ENCODE peak calls at places on chromosome 11, in seven cellular contexts. J is heart right ventricle, L is dorsolateral prefrontal cortex, O is colonic mucosa, U is Panc1, P is upper lobe of right lung, K is kidney epithelial cell. C is an unnamed sample. For H3K27me3, the result is how much of the 10 kb centered on the place peaks cover.

GRCh38 chr11:14852571-14853177 is 39.4 kb downstream of the CYP2R1 start:
- DNase-seq in J (no peak), O (no peak), U (no peak), P (no peak), L (no peak), K (no peak), C (no peak)

GRCh38 chr11:132563050-132563449 is 969.3 kb downstream of the OPCML start:
- DNase-seq in J (no peak), P (no peak), K (no peak), U (no peak), O (no peak), L (no peak), C (no peak)

GRCh38 chr11:47950396-47950795 is 30.0 kb upstream of the PTPRJ start:
- DNase-seq in K (no peak), O (no peak), L (no peak), U (no peak), P (no peak), J (no peak), C (no peak)

GRCh38 chr11:112255075-112255739 is 5.5 kb downstream of the PLET1 start:
- DNase-seq in J (no peak), U (peak), L (no peak), K (peak), O (no peak), P (no peak), C (no peak)

GRCh38 chr11:10688401-10688800 is 5.2 kb downstream of the IRAG1 start:
- DNase-seq in K (peak), J (no peak), P (no peak), U (no peak), O (no peak), L (no peak), C (no peak)

GRCh38 chr11:125343732-125344131 is 152.3 kb downstream of the FEZ1 start:
- DNase-seq in L (no peak), P (peak), O (no peak), K (no peak), U (no peak), J (no peak), C (no peak)

GRCh38 chr11:66219846-66220565 is 48.4 kb upstream of the RAB1B start:
- DNase-seq in P (peak), U (no peak), J (no peak), L (no peak), K (no peak), O (no peak), C (no peak)

GRCh38 chr11:10192036-10192435 is 102.0 kb downstream of the SBF2 start:
- DNase-seq in J (no peak), L (no peak), P (no peak), O (no peak), U (no peak), K (no peak), C (no peak)

GRCh38 chr11:20647976-20648565 is 21.3 kb upstream of the NELL1 start:
- DNase-seq in U (peak), J (no peak), L (peak), K (no peak), P (no peak), O (peak), C (peak)

GRCh38 chr11:121225402-121225801 is 67.2 kb upstream of the SC5D start:
- DNase-seq in O (no peak), U (no peak), J (no peak), L (no peak), P (no peak), K (no peak), C (no peak)

GRCh38 chr11:47607380-47607779 is 13.2 kb upstream of the C1QTNF4 start:
- DNase-seq in O (no peak), J (peak), U (no peak), K (peak), L (no peak), P (no peak), C (peak)

GRCh38 chr11:31827458-31828206 is 16.5 kb upstream of the PAX6 start:
- DNase-seq in O (no peak), K (no peak), L (no peak), P (no peak), U (no peak), J (no peak), C (no peak)
- H3K4me3 ChIP-seq in O (no peak), K (no peak), L (peak), P (no peak), U (no peak), J (no peak), C (no peak)

DNA sequence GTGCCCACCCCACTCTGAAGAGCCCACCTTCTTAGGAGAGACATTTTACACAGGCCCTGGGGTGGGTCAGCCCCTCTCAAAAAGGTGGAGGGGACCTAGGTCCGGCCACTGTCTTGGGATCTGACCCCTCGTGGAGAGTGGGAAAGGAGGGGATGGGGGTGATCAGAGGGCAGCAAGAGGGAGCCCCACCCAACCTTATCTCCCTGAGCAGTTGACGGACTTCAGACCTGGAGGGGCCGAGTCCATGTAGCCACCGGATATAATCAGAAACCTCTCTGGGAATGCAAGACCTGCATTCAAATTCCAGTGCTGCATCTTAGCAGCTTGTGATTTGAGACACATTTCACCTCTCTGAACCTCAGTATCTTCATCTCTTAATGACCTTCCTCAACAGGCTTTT is 44.0 kb downstream of the TP53I11 start:
- DNase-seq in J (no peak), L (no peak), O (no peak), K (no peak), U (no peak), P (no peak), C (no peak)
- H3K27me3 ChIP-seq in J (under half), L (under half), O (under half), K (under half), U (under half), P (under half), C (under half)

DNA sequence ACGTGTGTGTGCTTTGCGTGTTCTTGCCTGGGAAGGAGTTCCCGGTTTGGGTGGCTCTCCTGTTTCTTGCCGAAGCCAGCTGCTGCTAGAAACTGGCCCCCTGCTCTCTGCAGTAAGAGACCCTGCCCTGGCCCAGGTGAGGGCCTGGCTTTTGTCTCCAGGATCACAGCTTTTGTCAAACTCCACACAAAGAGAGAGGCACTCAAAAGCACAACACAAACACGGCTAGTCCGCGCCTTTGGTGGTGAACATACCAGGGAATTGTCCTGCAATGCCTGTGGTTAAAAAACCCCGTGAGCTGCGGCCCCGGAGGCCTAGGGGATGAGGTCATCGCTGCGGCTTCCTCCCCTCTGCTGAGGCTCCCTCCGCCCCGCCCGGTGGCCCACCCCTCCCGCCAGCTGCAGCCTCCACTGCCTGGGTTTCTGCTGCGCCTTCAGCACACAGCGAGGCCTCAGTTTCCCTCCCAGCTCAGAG is 88.9 kb downstream of the KCNQ1 start:
- DNase-seq in L (no peak), P (peak), J (peak), U (peak), K (peak), O (peak), C (peak)
- TF ChIP-seq CTCF in L (no peak), P (no peak), J (no peak), U (no peak), K (no peak), O (no peak), C (no peak)

GRCh38 chr11:394858-395655 is 1.0 kb downstream of the PKP3 start:
- DNase-seq in P (no peak), J (no peak), K (no peak), O (peak), L (no peak), U (no peak), C (no peak)
- H3K4me3 ChIP-seq in P (peak), J (no peak), K (peak), O (peak), L (no peak), U (peak), C (no peak)

DNA sequence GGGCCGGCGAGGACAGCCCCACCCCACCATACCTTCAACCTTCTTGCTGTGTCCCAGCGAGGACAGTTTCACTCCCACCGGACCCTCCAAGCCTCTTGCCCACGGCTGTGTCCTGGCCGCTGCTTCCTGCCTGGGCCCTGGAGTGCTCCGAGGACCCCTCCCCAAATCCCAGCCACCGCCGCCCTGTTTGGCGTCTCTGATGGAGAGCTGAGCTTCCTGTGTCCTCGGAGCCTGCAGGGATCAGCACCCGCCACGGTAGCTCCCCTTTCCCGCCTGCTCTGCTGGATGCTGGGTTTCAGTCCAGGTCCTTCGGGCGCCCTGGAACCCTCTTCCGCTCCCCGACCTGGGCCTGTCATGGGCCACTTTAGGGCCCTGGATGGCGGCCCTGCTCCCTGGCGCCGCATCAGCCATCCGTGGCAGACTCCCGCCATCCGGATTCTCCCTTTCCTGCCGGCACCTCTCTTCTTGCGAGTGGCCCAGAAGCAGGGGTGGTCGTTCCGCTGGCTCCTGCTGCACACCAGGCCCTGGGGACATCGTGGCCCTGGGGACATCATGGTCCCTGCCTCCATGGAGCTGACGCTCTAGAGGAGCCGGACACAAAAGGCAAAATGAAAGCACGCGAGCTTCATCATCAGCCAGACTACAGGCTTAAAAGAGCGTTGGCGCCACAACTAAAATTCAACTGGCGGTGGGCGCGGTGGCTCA is 34.3 kb upstream of the GAL start:
- DNase-seq in P (no peak), O (no peak), U (no peak), L (no peak), K (no peak), J (no peak), C (no peak)
- H3K27me3 ChIP-seq in P (under half), O (under half), U (under half), L (under half), K (under half), J (under half), C (under half)

GRCh38 chr11:134393638-134394037 is 18.4 kb downstream of the B3GAT1 start:
- DNase-seq in L (peak), J (no peak), O (peak), P (no peak), U (no peak), K (no peak), C (no peak)
- TF ChIP-seq CTCF in L (peak), J (peak), O (peak), P (peak), U (no peak), K (peak), C (no peak)

GRCh38 chr11:74297484-74297883 is 14.0 kb downstream of the P4HA3 start:
- DNase-seq in L (no peak), P (no peak), J (no peak), O (no peak), U (no peak), K (no peak), C (no peak)
- H3K4me3 ChIP-seq in L (no peak), P (no peak), J (no peak), O (no peak), U (no peak), K (no peak), C (no peak)

DNA sequence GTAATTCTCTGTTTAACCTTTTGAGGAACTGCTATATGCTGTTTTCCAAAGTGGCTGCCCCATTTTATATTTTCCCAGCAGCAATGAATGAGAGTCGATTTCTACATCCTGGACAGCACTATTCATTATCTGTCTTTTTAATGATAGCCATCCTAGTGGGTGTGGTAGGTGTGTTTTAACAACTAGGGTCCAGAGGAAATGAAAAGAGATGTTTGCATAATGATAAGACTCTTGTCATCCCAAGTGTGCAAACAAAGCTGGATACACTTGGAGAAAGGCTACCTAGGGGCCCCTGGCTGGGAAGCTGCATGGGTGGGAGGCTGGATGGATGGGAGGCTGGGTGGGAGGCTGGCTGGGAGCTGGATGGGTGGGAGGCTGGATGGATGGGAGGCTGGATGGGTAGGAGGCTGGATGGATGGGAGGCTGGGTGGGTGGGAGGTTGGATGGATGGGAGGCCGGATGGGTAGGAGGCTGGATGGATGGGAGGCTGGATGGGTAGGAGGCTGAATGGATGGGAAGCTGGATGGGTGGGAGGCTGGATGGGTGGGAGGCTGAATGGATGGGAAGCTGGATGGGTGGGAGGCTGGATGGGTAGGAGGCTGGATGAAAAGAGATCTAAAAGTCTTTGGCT is 158.0 kb downstream of the DSCAML1 start:
- DNase-seq in K (no peak), L (no peak), O (no peak), P (peak), J (no peak), U (no peak), C (no peak)
- H3K27me3 ChIP-seq in K (under half), L (under half), O (under half), P (under half), J (under half), U (under half), C (under half)

GRCh38 chr11:31887180-31887579 is 76.1 kb upstream of the PAX6 start:
- DNase-seq in J (no peak), K (no peak), O (no peak), U (no peak), P (no peak), L (no peak), C (no peak)
- TF ChIP-seq CTCF in J (no peak), K (peak), O (no peak), U (peak), P (no peak), L (no peak), C (no peak)

GRCh38 chr11:119506436-119506835 is 83.5 kb upstream of the THY1 start:
- DNase-seq in K (no peak), L (no peak), J (no peak), U (no peak), O (no peak), P (no peak), C (no peak)
- H3K4me3 ChIP-seq in K (no peak), L (no peak), J (no peak), U (no peak), O (no peak), P (no peak), C (no peak)